ENCODE peak calls at places on chromosomes 12 and 14, in five cellular contexts. One of them, this sample, is unnamed.
A peak's percentile ranks its signal among the peaks of the same experiment; 100 is the strongest.

GRCh38 chr12:13350946-13351345 is 154.4 kb downstream of the EMP1 start:
- DNase-seq in progenitor cell of endocrine pancreas: no peak
- DNase-seq in H9: no peak
- DNase-seq in lung: no peak
- DNase-seq in GM20000: no peak
- DNase-seq in this sample: no peak

GRCh38 chr14:73829526-73830431 is 21.9 kb upstream of the PTGR2 start:
- DNase-seq in progenitor cell of endocrine pancreas: no peak
- DNase-seq in H9: no peak
- DNase-seq in lung: peak; percentile 43
- DNase-seq in GM20000: peak; percentile 73
- DNase-seq in this sample: peak; percentile 77

GRCh38 chr12:89348894-89349669 is 3.2 kb downstream of the DUSP6 start:
- DNase-seq in progenitor cell of endocrine pancreas: no peak
- DNase-seq in H9: no peak
- DNase-seq in lung: no peak
- DNase-seq in GM20000: no peak
- DNase-seq in this sample: no peak

GRCh38 chr12:644818-645552 is 18.3 kb downstream of the NINJ2 start:
- DNase-seq in progenitor cell of endocrine pancreas: no peak
- DNase-seq in H9: no peak
- DNase-seq in lung: no peak
- DNase-seq in GM20000: no peak
- DNase-seq in this sample: no peak

GRCh38 chr14:94029671-94030203 is 3.6 kb downstream of the OTUB2 start:
- DNase-seq in progenitor cell of endocrine pancreas: no peak
- DNase-seq in H9: no peak
- DNase-seq in lung: no peak
- DNase-seq in GM20000: no peak
- DNase-seq in this sample: no peak

GRCh38 chr14:101358726-101359125 is 202.6 kb upstream of the DIO3 start:
- DNase-seq in progenitor cell of endocrine pancreas: no peak
- DNase-seq in H9: no peak
- DNase-seq in lung: peak; percentile 25
- DNase-seq in GM20000: no peak
- DNase-seq in this sample: no peak

GRCh38 chr12:79690156-79690605 is 583 bp downstream of the PAWR start:
- DNase-seq in progenitor cell of endocrine pancreas: no peak
- DNase-seq in H9: no peak
- DNase-seq in lung: no peak
- DNase-seq in GM20000: no peak
- DNase-seq in this sample: no peak

GRCh38 chr12:122067966-122068365 is 10.6 kb upstream of the MLXIP start:
- DNase-seq in progenitor cell of endocrine pancreas: no peak
- DNase-seq in H9: no peak
- DNase-seq in lung: no peak
- DNase-seq in GM20000: peak; percentile 85
- DNase-seq in this sample: peak; percentile 84

GRCh38 chr14:52052289-52052943 is 16.4 kb downstream of the NID2 start:
- DNase-seq in progenitor cell of endocrine pancreas: no peak
- DNase-seq in H9: no peak
- DNase-seq in lung: no peak
- DNase-seq in GM20000: no peak
- DNase-seq in this sample: no peak

GRCh38 chr12:15782667-15783066 is 6.5 kb downstream of the EPS8 start:
- DNase-seq in progenitor cell of endocrine pancreas: no peak
- DNase-seq in H9: no peak
- DNase-seq in lung: no peak
- DNase-seq in GM20000: no peak
- DNase-seq in this sample: no peak

GRCh38 chr12:98893601-98894411 is 248.7 kb downstream of the APAF1 start:
- DNase-seq in progenitor cell of endocrine pancreas: no peak
- DNase-seq in H9: no peak
- DNase-seq in lung: no peak
- DNase-seq in GM20000: no peak
- DNase-seq in this sample: peak; percentile 14

GRCh38 chr14:50929506-50929905 is 14.8 kb downstream of the PYGL start:
- DNase-seq in progenitor cell of endocrine pancreas: no peak
- DNase-seq in H9: no peak
- DNase-seq in lung: no peak
- DNase-seq in GM20000: no peak
- DNase-seq in this sample: no peak

GRCh38 chr14:35068238-35069012 is 22.4 kb downstream of the FAM177A1 start:
- DNase-seq in progenitor cell of endocrine pancreas: no peak
- DNase-seq in H9: no peak
- DNase-seq in lung: no peak
- DNase-seq in GM20000: no peak
- DNase-seq in this sample: no peak

GRCh38 chr12:121748571-121749265 is 36.2 kb downstream of the TMEM120B start:
- DNase-seq in progenitor cell of endocrine pancreas: peak; percentile 17
- DNase-seq in H9: peak; percentile 50
- DNase-seq in lung: no peak
- DNase-seq in GM20000: no peak
- DNase-seq in this sample: peak; percentile 76

GRCh38 chr12:3680919-3681594 is 71.9 kb downstream of the CRACR2A start:
- DNase-seq in progenitor cell of endocrine pancreas: no peak
- DNase-seq in H9: no peak
- DNase-seq in lung: peak; percentile 36
- DNase-seq in GM20000: no peak
- DNase-seq in this sample: no peak

GRCh38 chr12:12823308-12823707 is 10.2 kb downstream of the DDX47 start:
- DNase-seq in progenitor cell of endocrine pancreas: no peak
- DNase-seq in H9: no peak
- DNase-seq in lung: no peak
- DNase-seq in GM20000: no peak
- DNase-seq in this sample: no peak

GRCh38 chr14:23483216-23483854 is 13.8 kb downstream of the NGDN start:
- DNase-seq in progenitor cell of endocrine pancreas: peak; percentile 12
- DNase-seq in H9: peak; percentile 89
- DNase-seq in lung: no peak
- DNase-seq in GM20000: peak; percentile 34
- DNase-seq in this sample: peak; percentile 18

GRCh38 chr14:69878251-69878650 is 965 bp upstream of the SMOC1 start:
- DNase-seq in progenitor cell of endocrine pancreas: no peak
- DNase-seq in H9: no peak
- DNase-seq in lung: no peak
- DNase-seq in GM20000: no peak
- DNase-seq in this sample: no peak

GRCh38 chr14:69879175-69880047 is at the start of gene SMOC1:
- DNase-seq in progenitor cell of endocrine pancreas: peak; percentile 78
- DNase-seq in H9: peak; percentile 87
- DNase-seq in lung: no peak
- DNase-seq in GM20000: peak; percentile 75
- DNase-seq in this sample: peak; percentile 83

GRCh38 chr14:69876848-69877306 is 2.3 kb upstream of the SMOC1 start:
- DNase-seq in progenitor cell of endocrine pancreas: no peak
- DNase-seq in H9: no peak
- DNase-seq in lung: no peak
- DNase-seq in GM20000: no peak
- DNase-seq in this sample: no peak

GRCh38 chr14:69876221-69876847 is 2.9 kb upstream of the SMOC1 start:
- DNase-seq in progenitor cell of endocrine pancreas: no peak
- DNase-seq in H9: no peak
- DNase-seq in lung: no peak
- DNase-seq in GM20000: no peak
- DNase-seq in this sample: no peak

GRCh38 chr14:69877492-69877891 is 1.7 kb upstream of the SMOC1 start:
- DNase-seq in progenitor cell of endocrine pancreas: no peak
- DNase-seq in H9: no peak
- DNase-seq in lung: no peak
- DNase-seq in GM20000: peak; percentile 63
- DNase-seq in this sample: peak; percentile 65
- TF ChIP-seq CTCF in progenitor cell of endocrine pancreas: peak; percentile 60
- TF ChIP-seq CTCF in H9: peak; percentile 79
- TF ChIP-seq CTCF in lung: no peak
- TF ChIP-seq CTCF in GM20000: peak; percentile 42
- TF ChIP-seq CTCF in this sample: peak; percentile 55

GRCh38 chr12:127360580-127360979 is 906.4 kb upstream of the TMEM132C start:
- DNase-seq in progenitor cell of endocrine pancreas: no peak
- DNase-seq in H9: no peak
- DNase-seq in lung: no peak
- DNase-seq in GM20000: no peak
- DNase-seq in this sample: no peak

GRCh38 chr12:127351481-127352010 is 915.4 kb upstream of the TMEM132C start:
- DNase-seq in progenitor cell of endocrine pancreas: no peak
- DNase-seq in H9: no peak
- DNase-seq in lung: no peak
- DNase-seq in GM20000: no peak
- DNase-seq in this sample: no peak

DNA sequence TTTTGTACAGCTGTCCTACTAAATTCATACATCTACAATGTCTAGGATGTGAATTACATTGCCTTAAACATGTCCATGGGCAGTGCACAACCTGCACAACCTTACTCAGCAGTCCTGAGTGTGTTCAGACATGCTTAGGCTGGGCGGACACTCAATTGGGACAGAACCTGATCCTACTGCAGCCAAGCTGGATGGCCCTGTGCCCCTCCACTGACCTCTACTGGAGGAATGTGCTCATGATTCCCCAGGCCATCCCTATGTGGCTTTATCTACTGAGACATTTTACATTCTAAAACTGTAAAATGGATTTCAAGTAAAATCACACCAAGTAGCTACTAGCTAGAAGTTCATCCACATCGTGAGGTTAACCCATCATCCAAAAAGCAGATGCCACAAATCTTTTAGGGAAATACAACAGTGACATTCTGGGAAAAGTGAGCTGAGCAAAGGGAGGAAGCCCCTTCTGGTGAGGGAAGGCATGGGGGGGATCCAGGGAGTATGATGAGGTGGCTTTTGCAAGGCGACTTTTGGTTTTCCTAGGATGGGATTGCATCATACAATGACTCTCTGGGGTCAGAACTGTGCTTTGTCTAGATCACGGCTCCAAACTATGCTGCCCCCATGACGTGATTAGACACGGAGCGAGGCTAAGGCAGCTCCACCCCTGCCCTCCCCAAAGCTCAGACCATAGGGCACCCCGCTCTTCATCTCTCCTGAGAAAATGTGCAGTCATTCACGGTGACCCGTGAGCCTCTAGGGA is 911.7 kb upstream of the TMEM132C start:
- DNase-seq in progenitor cell of endocrine pancreas: no peak
- DNase-seq in H9: peak; percentile 61
- DNase-seq in lung: no peak
- DNase-seq in GM20000: no peak
- DNase-seq in this sample: no peak
- TF ChIP-seq CTCF in progenitor cell of endocrine pancreas: peak; percentile 62
- TF ChIP-seq CTCF in H9: peak; percentile 83
- TF ChIP-seq CTCF in lung: no peak
- TF ChIP-seq CTCF in GM20000: no peak
- TF ChIP-seq CTCF in this sample: no peak

GRCh38 chr14:54396493-54397335 is at the start of gene CDKN3:
- DNase-seq in progenitor cell of endocrine pancreas: peak; percentile 91
- DNase-seq in H9: peak; percentile 99
- DNase-seq in lung: peak; percentile 98
- DNase-seq in GM20000: peak; percentile 98
- DNase-seq in this sample: peak; percentile 98
- TF ChIP-seq CTCF in progenitor cell of endocrine pancreas: peak; percentile 54
- TF ChIP-seq CTCF in H9: peak; percentile 51
- TF ChIP-seq CTCF in lung: peak; percentile 42
- TF ChIP-seq CTCF in GM20000: peak; percentile 20
- TF ChIP-seq CTCF in this sample: peak; percentile 47

DNA sequence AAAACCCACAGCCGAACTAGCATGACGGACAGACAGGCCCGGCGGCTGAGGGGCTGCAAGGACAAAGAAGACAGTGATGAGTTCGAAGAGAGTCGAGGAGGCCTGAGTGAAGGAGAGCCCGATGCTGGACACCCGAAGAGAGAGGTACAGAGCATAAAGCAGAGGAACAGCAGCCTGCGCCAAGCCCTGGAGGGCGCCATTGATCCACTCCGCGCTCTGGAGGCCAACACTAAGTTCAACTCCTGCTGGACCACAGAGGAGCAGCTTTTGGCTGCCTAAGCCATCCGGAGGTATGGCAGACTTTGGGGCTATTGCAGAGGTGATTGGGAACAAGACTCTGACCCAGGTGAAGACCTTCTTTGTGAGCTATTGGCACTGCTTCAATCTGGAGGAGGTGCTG is 7.8 kb upstream of the PLXNC1 start:
- DNase-seq in progenitor cell of endocrine pancreas: no peak
- DNase-seq in H9: peak; percentile 85
- DNase-seq in lung: no peak
- DNase-seq in GM20000: peak; percentile 54
- DNase-seq in this sample: peak; percentile 61
- TF ChIP-seq CTCF in progenitor cell of endocrine pancreas: peak; percentile 54
- TF ChIP-seq CTCF in H9: peak; percentile 81
- TF ChIP-seq CTCF in lung: peak; percentile 21
- TF ChIP-seq CTCF in GM20000: peak; percentile 7
- TF ChIP-seq CTCF in this sample: peak; percentile 53

DNA sequence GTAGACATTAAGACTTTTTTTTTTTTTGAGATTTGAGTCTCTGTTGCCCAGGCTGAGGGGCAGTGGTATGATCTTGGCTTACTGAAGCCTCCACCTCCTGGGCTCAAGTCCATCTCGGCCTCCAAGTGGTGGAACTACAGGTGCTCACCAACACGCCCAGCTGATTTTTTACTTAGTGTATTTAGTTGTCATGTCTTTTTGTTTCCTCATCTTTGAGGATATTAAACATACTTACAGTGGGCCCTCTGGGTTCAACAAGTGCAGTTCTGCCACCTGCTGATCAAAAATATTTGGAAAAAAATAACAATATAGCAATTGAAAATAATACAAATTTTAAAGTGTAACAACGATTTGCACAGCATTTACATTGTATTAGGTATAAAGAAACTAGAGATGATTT is 4.4 kb upstream of the B4GALNT1 start:
- DNase-seq in progenitor cell of endocrine pancreas: no peak
- DNase-seq in H9: no peak
- DNase-seq in lung: no peak
- DNase-seq in GM20000: no peak
- DNase-seq in this sample: no peak
- TF ChIP-seq CTCF in progenitor cell of endocrine pancreas: no peak
- TF ChIP-seq CTCF in H9: no peak
- TF ChIP-seq CTCF in lung: no peak
- TF ChIP-seq CTCF in GM20000: no peak
- TF ChIP-seq CTCF in this sample: no peak

This sample was measured in GM13977.